ENCODE peak calls at places on chromosomes 5 and 9, in five cellular contexts. One of them, this sample, is unnamed. For H3K27me3, the result is how much of the 10 kb centered on the place peaks cover.

GRCh38 chr5:538801-539468 is 14.7 kb upstream of the SLC9A3 start:
- DNase-seq in GM06990: no peak
- DNase-seq in heart left ventricle: peak
- DNase-seq in brain microvascular endothelial cell: no peak
- DNase-seq in tibial artery: no peak
- DNase-seq in this sample: peak

GRCh38 chr9:94796687-94797086 is 70.2 kb downstream of the AOPEP start:
- DNase-seq in GM06990: no peak
- DNase-seq in tibial artery: no peak
- DNase-seq in brain microvascular endothelial cell: no peak
- DNase-seq in heart left ventricle: no peak
- DNase-seq in this sample: no peak

GRCh38 chr5:41925555-41925946 is 470 bp downstream of the FBXO4 start:
- DNase-seq in heart left ventricle: no peak
- DNase-seq in brain microvascular endothelial cell: peak
- DNase-seq in tibial artery: no peak
- DNase-seq in GM06990: no peak
- DNase-seq in this sample: no peak

GRCh38 chr5:162684145-162684544 is 616.6 kb downstream of the GABRG2 start:
- DNase-seq in GM06990: no peak
- DNase-seq in heart left ventricle: no peak
- DNase-seq in brain microvascular endothelial cell: no peak
- DNase-seq in tibial artery: no peak
- DNase-seq in this sample: no peak

GRCh38 chr5:43555895-43556606 is 826 bp downstream of the PAIP1 start:
- DNase-seq in heart left ventricle: peak
- DNase-seq in brain microvascular endothelial cell: peak
- DNase-seq in GM06990: peak
- DNase-seq in tibial artery: peak
- DNase-seq in this sample: peak

GRCh38 chr5:109455598-109456096 is 45.9 kb upstream of the PJA2 start:
- DNase-seq in brain microvascular endothelial cell: peak
- DNase-seq in tibial artery: peak
- DNase-seq in GM06990: peak
- DNase-seq in heart left ventricle: peak
- DNase-seq in this sample: no peak

GRCh38 chr9:123187131-123187530 is 81.3 kb downstream of the STRBP start:
- DNase-seq in heart left ventricle: no peak
- DNase-seq in GM06990: no peak
- DNase-seq in brain microvascular endothelial cell: no peak
- DNase-seq in tibial artery: no peak
- DNase-seq in this sample: no peak

GRCh38 chr9:6230037-6230778 is 14.6 kb downstream of the IL33 start:
- DNase-seq in heart left ventricle: no peak
- DNase-seq in tibial artery: no peak
- DNase-seq in GM06990: no peak
- DNase-seq in brain microvascular endothelial cell: peak
- DNase-seq in this sample: no peak

GRCh38 chr9:36424289-36425055 is 24.4 kb upstream of the RNF38 start:
- DNase-seq in GM06990: no peak
- DNase-seq in tibial artery: no peak
- DNase-seq in brain microvascular endothelial cell: no peak
- DNase-seq in heart left ventricle: no peak
- DNase-seq in this sample: no peak

GRCh38 chr5:129991780-129992179 is 87.5 kb downstream of the CHSY3 start:
- DNase-seq in brain microvascular endothelial cell: no peak
- DNase-seq in heart left ventricle: no peak
- DNase-seq in GM06990: no peak
- DNase-seq in tibial artery: no peak
- DNase-seq in this sample: no peak

GRCh38 chr5:141695627-141696180 is 13.7 kb upstream of the ARAP3 start:
- DNase-seq in heart left ventricle: peak
- DNase-seq in tibial artery: no peak
- DNase-seq in brain microvascular endothelial cell: no peak
- DNase-seq in GM06990: no peak
- DNase-seq in this sample: no peak

DNA sequence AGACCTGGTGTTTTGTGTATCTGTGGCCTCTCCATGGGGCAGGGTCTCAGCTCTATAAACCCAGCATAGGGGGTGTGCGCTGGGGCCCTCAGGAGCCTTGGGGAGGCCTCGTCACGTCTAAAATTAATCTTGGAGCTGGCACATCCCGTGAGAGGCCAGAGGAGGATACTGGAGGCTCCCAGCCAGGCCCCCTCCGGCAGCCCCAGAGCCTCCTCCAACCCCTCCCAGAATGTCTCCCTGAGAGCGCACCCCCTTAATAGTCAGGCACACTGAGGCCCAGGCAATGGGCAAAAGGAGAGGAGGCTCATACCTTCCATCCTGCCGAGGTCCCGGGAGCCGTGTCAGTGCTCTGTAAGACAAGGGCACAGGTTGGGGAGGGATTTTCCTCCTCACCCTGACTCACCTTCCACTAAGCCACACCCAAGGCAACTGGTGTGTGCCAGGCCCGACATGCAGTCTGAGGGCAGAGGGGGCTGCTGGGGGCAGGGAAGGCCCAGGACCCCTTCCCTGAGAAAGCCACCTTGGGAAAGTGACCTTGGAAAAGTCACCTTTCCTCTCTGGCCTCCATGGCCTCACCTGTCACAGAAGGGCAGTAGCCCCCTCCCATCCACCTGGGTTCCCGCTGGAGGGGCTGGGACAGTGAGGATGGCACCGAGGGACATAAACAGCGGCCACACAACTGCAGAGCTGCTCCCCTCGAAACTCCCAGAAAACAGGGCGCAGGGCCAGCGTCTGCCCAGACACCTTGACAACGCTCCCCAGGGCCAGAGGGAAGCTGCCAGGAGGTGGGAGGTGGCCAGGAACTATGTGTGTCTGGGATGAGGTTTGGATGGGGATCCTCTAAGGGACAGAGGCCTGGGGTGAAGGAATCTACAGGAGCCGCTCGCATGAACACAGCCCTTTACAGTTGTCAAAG is 2.9 kb downstream of the AK1 start:
- DNase-seq in tibial artery: peak
- DNase-seq in brain microvascular endothelial cell: no peak
- DNase-seq in GM06990: no peak
- DNase-seq in heart left ventricle: peak
- DNase-seq in this sample: no peak
- H3K4me3 ChIP-seq in tibial artery: peak
- H3K4me3 ChIP-seq in brain microvascular endothelial cell: no peak
- H3K4me3 ChIP-seq in GM06990: no peak
- H3K4me3 ChIP-seq in heart left ventricle: peak
- H3K4me3 ChIP-seq in this sample: peak

GRCh38 chr5:77627869-77628674 is 10.4 kb downstream of the OTP start:
- DNase-seq in tibial artery: no peak
- DNase-seq in brain microvascular endothelial cell: no peak
- DNase-seq in heart left ventricle: no peak
- DNase-seq in GM06990: no peak
- DNase-seq in this sample: no peak

GRCh38 chr5:77620404-77620803 is 18.1 kb downstream of the OTP start:
- DNase-seq in heart left ventricle: no peak
- DNase-seq in tibial artery: no peak
- DNase-seq in GM06990: no peak
- DNase-seq in brain microvascular endothelial cell: no peak
- DNase-seq in this sample: no peak

GRCh38 chr5:77628840-77629552 is 9.5 kb downstream of the OTP start:
- DNase-seq in GM06990: no peak
- DNase-seq in heart left ventricle: no peak
- DNase-seq in tibial artery: no peak
- DNase-seq in brain microvascular endothelial cell: no peak
- DNase-seq in this sample: no peak

GRCh38 chr5:77621440-77621839 is 17.1 kb downstream of the OTP start:
- DNase-seq in brain microvascular endothelial cell: no peak
- DNase-seq in tibial artery: no peak
- DNase-seq in heart left ventricle: no peak
- DNase-seq in GM06990: no peak
- DNase-seq in this sample: no peak

GRCh38 chr5:77623341-77623740 is 15.2 kb downstream of the OTP start:
- DNase-seq in brain microvascular endothelial cell: no peak
- DNase-seq in heart left ventricle: no peak
- DNase-seq in GM06990: no peak
- DNase-seq in tibial artery: no peak
- DNase-seq in this sample: no peak
- H3K27me3 ChIP-seq in brain microvascular endothelial cell: half or more
- H3K27me3 ChIP-seq in heart left ventricle: half or more
- H3K27me3 ChIP-seq in GM06990: under half
- H3K27me3 ChIP-seq in tibial artery: under half
- H3K27me3 ChIP-seq in this sample: half or more

GRCh38 chr5:147143215-147143614 is 91.6 kb upstream of the STK32A start:
- DNase-seq in GM06990: no peak
- DNase-seq in tibial artery: no peak
- DNase-seq in brain microvascular endothelial cell: no peak
- DNase-seq in heart left ventricle: no peak
- DNase-seq in this sample: no peak

DNA sequence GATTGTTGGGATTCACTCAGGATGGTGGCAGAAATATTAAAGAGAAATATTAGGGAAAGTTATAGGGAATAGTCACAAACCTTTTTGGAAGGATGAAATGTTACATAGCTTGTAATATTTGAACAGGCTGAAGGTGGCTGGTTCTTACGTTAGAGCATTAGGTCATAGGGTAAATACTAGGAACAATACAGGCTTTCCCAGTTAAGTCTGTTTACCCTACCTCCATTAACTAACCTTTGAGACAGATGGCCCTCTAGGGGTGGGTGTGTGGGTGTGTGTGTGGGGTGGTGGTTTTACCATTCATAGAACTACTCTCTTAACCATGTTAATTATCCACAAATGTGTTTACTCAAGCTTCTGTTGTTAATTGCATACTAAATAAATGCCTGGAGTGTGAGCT is 94.3 kb upstream of the STK32A start:
- DNase-seq in heart left ventricle: no peak
- DNase-seq in GM06990: no peak
- DNase-seq in brain microvascular endothelial cell: no peak
- DNase-seq in tibial artery: no peak
- DNase-seq in this sample: no peak
- TF ChIP-seq CTCF in heart left ventricle: no peak
- TF ChIP-seq CTCF in GM06990: no peak
- TF ChIP-seq CTCF in brain microvascular endothelial cell: no peak
- TF ChIP-seq CTCF in tibial artery: no peak
- TF ChIP-seq CTCF in this sample: no peak

DNA sequence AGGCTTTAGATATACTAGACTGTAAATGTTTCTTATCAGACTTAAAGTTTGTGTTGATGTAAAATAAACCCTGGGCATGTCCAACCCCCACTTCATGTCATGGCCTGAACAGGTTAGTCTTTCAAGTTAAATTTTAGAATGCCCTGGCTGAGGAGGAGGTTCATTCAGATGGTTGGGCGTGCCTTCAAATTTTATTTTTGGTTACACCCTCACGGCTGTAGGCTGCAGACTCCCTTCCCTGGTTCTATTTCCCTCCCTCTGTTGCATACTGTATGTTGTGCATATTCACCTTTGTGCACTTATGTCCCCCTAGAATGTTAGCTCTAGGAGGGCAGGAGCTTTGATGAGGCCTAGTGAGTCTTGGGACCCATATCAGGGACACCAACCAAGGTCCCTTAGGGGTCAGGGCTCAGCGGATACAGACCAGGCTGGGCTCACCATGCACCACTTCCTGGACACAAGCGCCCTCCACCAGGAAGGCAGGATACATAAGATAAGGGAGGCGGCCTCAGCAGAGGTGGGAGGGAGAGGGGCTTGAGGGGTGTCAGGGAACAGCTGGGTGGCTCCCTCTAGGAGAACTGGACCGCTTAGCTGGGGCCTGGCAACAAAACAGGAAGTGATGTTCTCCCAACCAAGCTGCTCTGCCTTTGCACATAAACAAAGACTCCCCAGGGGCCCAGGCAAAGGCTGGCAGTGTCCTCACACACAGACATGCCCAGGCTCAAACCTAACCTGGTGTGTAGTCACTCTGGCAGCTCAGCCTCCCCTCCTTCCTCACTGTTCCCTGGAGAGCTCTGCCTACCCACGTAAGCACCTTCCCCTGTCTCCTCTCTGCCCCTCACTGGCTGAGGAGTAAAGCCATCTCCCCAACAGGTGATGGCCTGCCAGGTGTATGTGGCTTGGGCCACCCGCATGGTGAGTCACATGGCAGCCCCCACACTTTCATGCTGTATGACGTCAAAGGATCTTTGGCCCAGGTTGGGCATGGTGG is 5.7 kb upstream of the BICD2 start:
- DNase-seq in GM06990: peak
- DNase-seq in brain microvascular endothelial cell: no peak
- DNase-seq in tibial artery: peak
- DNase-seq in heart left ventricle: no peak
- DNase-seq in this sample: no peak
- H3K4me3 ChIP-seq in GM06990: no peak
- H3K4me3 ChIP-seq in brain microvascular endothelial cell: no peak
- H3K4me3 ChIP-seq in tibial artery: no peak
- H3K4me3 ChIP-seq in heart left ventricle: no peak
- H3K4me3 ChIP-seq in this sample: no peak